ENCODE peak calls at places on chromosomes 1 and 21, in four cellular contexts. F, P, M and U are unnamed samples.

GRCh38 chr1:40820911-40821693 is 37.5 kb downstream of the KCNQ4 start:
- DNase-seq in F (no peak), M (no peak), P (no peak), U (no peak)

GRCh38 chr1:215845224-215845902 is 278.3 kb downstream of the KCTD3 start:
- DNase-seq in M (no peak), P (no peak), F (no peak), U (no peak)

GRCh38 chr1:167936930-167937708 is at the start of gene MPC2:
- DNase-seq in M (peak; percentile 18), F (peak; percentile 83), P (peak; percentile 52), U (peak; percentile 82)

GRCh38 chr1:201530741-201531521 is 8.0 kb upstream of the NAV1 start:
- DNase-seq in F (peak; percentile 87), M (no peak), P (no peak), U (peak; percentile 95)

GRCh38 chr1:151612506-151613274 is 840 bp downstream of the SNX27 start:
- DNase-seq in P (no peak), M (no peak), F (peak; percentile 49), U (no peak)

GRCh38 chr1:11967028-11967547 is 13.2 kb upstream of the MFN2 start:
- DNase-seq in F (peak; percentile 33), P (no peak), M (no peak), U (no peak)

GRCh38 chr1:202967684-202968281 is 726 bp upstream of the CYB5R1 start:
- DNase-seq in F (no peak), P (no peak), M (no peak), U (no peak)

GRCh38 chr1:151993084-151993733 is 450 bp downstream of the S100A10 start:
- DNase-seq in P (peak; percentile 9), F (peak; percentile 47), M (no peak), U (peak; percentile 78)

GRCh38 chr1:77024500-77024899 is 157.2 kb downstream of the ST6GALNAC5 start:
- DNase-seq in P (no peak), M (no peak), F (no peak), U (no peak)

GRCh38 chr21:41302976-41303375 is 13.6 kb upstream of the FAM3B start:
- DNase-seq in P (no peak), F (no peak), M (no peak), U (no peak)

GRCh38 chr1:210360852-210361477 is 32.3 kb downstream of the HHAT start:
- DNase-seq in P (no peak), F (no peak), M (no peak), U (no peak)

GRCh38 chr1:212247179-212247721 is 38.0 kb upstream of the PPP2R5A start:
- DNase-seq in P (no peak), M (no peak), F (peak; percentile 19), U (no peak)

GRCh38 chr1:63593303-63593886 is at the start of gene PGM1:
- DNase-seq in P (peak; percentile 59), M (peak; percentile 43), F (peak; percentile 68), U (no peak)

DNA sequence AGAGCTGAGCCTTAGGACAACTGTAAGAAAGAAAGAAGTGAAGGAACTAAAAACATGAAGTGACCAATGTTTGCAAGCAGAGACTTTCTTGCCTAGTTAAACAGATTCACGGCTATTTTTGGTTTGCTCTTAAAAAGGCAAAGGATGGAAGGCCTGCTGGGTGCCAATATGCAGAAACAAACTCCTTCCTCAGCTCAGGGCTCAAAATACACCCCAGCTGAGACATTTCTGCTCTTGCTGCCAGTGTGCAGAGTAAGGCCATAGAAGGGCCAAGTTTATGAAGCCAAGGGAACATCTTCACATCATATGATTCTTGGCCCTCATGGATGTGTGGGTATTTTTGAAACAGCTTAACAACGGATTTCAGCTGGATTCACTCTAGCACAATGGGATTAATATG is 70.8 kb downstream of the CAPZB start:
- DNase-seq in M (no peak), F (no peak), P (no peak), U (no peak)
- H3K4me1 ChIP-seq in M (peaks cover 44% of the 10 kb centered on the region), F (peaks cover 36% of the 10 kb centered on the region), P (peaks cover 2% of the 10 kb centered on the region), U (peaks cover 64% of the 10 kb centered on the region)

GRCh38 chr21:33232640-33233039 is 2.9 kb downstream of the IFNAR2 start:
- DNase-seq in P (no peak), M (no peak), F (no peak), U (no peak)
- H3K4me3 ChIP-seq in P (peak overlapping the region; percentile 13), M (peak overlapping the region; percentile 25), F (no peak overlapping the region), U (no peak overlapping the region)

GRCh38 chr1:1157033-1157365 is 16.7 kb upstream of the TTLL10 start:
- DNase-seq in P (no peak), M (no peak), F (no peak), U (no peak)
- H3K4me1 ChIP-seq in P (peaks cover 11% of the 10 kb centered on the region), M (peaks cover 7% of the 10 kb centered on the region), F (peaks cover 5% of the 10 kb centered on the region), U (peaks cover 4% of the 10 kb centered on the region)

DNA sequence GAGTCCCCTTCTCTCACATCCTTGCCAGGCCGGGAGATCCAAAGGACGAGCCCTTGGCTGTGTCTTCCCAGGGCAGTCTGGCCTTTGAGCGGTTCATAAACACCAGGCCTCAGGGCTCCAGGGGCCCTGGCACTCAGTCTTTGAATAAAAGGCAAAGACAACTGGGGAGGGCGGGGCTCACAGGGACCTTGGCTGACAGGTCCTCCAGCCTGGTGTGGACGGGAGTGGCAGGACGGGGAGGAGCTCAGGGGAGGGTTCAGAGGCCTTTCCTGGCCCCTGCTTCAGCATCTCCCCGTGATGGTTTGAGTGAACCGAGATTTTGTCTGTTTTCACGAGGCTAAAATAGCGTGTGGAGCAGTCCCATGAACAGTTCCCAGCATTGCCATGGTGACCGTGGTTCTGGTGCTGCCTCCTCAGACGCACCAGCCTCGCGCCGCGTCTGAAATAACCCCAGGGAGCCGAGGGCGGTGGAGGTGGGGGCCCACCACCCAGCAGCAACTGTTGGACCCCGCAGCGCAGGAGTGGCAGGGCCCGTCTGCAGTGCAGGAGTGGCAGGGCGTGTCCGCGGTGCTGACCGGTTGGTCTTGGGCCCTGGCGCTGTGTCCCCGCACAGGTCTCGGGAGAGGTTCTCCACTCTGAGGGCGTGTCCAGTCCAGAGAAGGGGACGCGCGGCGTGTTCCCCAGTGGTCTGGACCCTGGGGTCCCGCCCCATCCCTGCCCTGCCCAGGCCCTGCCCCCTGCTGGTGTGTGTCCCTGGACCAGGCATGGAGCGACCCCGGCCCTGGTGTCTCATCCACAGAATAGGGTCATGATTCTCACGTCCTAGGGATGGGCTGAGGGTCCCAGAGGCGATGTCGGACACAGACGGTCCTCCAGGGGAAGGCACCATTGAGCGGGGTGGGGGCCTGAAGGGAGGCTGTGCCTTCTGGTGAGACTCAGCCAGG is 7.1 kb upstream of the PRKCZ start:
- DNase-seq in P (no peak), M (no peak), F (no peak), U (no peak)
- H3K4me3 ChIP-seq in P (no peak overlapping the region), M (no peak overlapping the region), F (no peak overlapping the region), U (no peak overlapping the region)

GRCh38 chr1:2294661-2295060 is 66.5 kb downstream of the SKI start:
- DNase-seq in F (no peak), M (no peak), P (no peak), U (no peak)
- H3K4me1 ChIP-seq in F (peaks cover 28% of the 10 kb centered on the region), M (peaks cover 63% of the 10 kb centered on the region), P (peaks cover 90% of the 10 kb centered on the region), U (peaks cover 42% of the 10 kb centered on the region)

GRCh38 chr1:23481026-23481597 is 2.9 kb downstream of the ASAP3 start:
- DNase-seq in F (no peak), P (no peak), M (no peak), U (no peak)

GRCh38 chr1:23481904-23482303 is 2.1 kb downstream of the ASAP3 start:
- DNase-seq in P (no peak), F (no peak), M (no peak), U (no peak)

GRCh38 chr1:23484253-23485001 is 448 bp upstream of the ASAP3 start:
- DNase-seq in M (peak; percentile 89), P (peak; percentile 87), F (peak; percentile 97), U (peak; percentile 96)

GRCh38 chr1:23483327-23484252 is at the start of gene ASAP3:
- DNase-seq in P (no peak), M (no peak), F (peak; percentile 76), U (no peak)

GRCh38 chr1:23485002-23485332 is 988 bp upstream of the ASAP3 start:
- DNase-seq in F (no peak), M (no peak), P (no peak), U (no peak)
- H3K4me3 ChIP-seq in F (peak overlapping the region; percentile 95), M (peak overlapping the region; percentile 91), P (peak overlapping the region; percentile 68), U (peak overlapping the region; percentile 96)

DNA sequence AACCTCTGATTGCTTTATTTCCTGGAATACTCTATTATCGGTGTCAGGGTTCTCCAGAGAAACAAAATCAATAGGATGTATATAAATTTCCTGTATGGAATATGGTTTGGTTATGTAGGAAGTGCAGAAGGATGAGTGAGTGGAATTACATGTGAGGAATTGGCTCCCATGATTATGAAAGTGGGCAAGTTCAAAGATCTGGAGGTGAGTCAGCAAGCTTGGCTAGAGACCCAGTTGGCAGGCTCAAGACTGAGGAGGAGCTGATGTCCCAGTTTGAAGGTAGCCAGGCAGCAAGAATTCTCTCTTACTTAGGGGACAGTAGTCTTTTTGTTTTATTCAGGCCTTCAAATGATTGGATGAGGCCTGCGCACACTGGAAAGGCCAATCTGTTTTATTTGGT is 57.5 kb downstream of the MAP3K7CL start:
- DNase-seq in P (no peak), F (peak; percentile 40), M (no peak), U (no peak)
- H3K4me1 ChIP-seq in P (no peaks in the 10 kb centered on the region), F (peaks cover 7% of the 10 kb centered on the region), M (peaks cover 15% of the 10 kb centered on the region), U (peaks cover 9% of the 10 kb centered on the region)

GRCh38 chr21:42500736-42501135 is 4.7 kb upstream of the RSPH1 start:
- DNase-seq in M (no peak), P (no peak), F (no peak), U (no peak)
- H3K4me3 ChIP-seq in M (no peak overlapping the region), P (no peak overlapping the region), F (no peak overlapping the region), U (no peak overlapping the region)

DNA sequence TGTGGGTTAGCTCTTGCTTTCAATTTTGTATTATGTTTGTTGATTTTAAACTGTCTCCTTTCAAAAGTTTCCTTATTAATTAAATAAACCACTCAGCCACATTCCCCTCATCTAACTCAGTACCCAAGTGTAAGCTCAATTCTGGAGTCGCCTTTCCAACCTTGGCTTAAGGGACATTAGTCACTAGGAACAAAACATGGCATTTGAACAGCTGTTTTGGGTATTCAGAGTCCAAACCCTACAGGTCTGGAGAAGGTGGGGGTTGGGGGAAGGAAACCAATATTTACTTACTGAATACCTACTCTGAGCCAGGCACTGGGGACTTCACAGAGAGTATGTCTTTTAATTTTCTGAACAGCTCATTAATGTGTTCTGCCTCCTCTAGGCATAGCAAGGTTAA is 117.2 kb upstream of the JUN start:
- DNase-seq in F (no peak), M (no peak), P (no peak), U (no peak)
- H3K4me1 ChIP-seq in F (peaks cover 25% of the 10 kb centered on the region), M (peaks cover 12% of the 10 kb centered on the region), P (peaks cover 5% of the 10 kb centered on the region), U (peaks cover 10% of the 10 kb centered on the region)